ENCODE peak calls at places on chromosome 2, in five cellular contexts. L is NCI-H1105 treated with DMSO at 0.1 percent for 48 hours; C is activated T-helper 2 cell treated with anti-CD3 and anti-CD28 coated beads, Interferon-gamma antibody, Interleukin-2, Interleukin-4, amounts not matched to agents 10 μg/mL and 5 μg/mL and 100 μg/mL, durations not matched to agents 14 hours and 24 hours and 36 hours; B is HFFc6; D is aorta. U is an unnamed sample.

GRCh38 chr2:69911985-69912563 is 2.8 kb upstream of the MXD1 start:
- DNase-seq in L (peak; percentile 74), C (no peak), B (peak; percentile 57), D (no peak), U (no peak)

GRCh38 chr2:101478561-101479001 is 3.7 kb upstream of the RFX8 start:
- DNase-seq in L (no peak), C (no peak), B (peak; percentile 17), D (no peak), U (no peak)

GRCh38 chr2:167553635-167554034 is 665.4 kb downstream of the XIRP2 start:
- DNase-seq in L (no peak), C (no peak), B (no peak), D (no peak), U (no peak)

GRCh38 chr2:233473878-233474277 is 92.7 kb downstream of the USP40 start:
- DNase-seq in L (no peak), C (no peak), B (no peak), D (no peak), U (no peak)

GRCh38 chr2:198072655-198073054 is 268.3 kb downstream of the PLCL1 start:
- DNase-seq in L (no peak), C (no peak), B (no peak), D (no peak), U (no peak)

GRCh38 chr2:188765522-188765921 is 208.7 kb upstream of the COL3A1 start:
- DNase-seq in L (peak; percentile 75), C (no peak), B (peak; percentile 21), D (no peak), U (no peak)

GRCh38 chr2:195596840-195597239 is 60.2 kb upstream of the SLC39A10 start:
- DNase-seq in L (no peak), C (no peak), B (peak; percentile 7), D (no peak), U (no peak)

GRCh38 chr2:53091183-53091582 is 676.4 kb upstream of the CHAC2 start:
- DNase-seq in L (no peak), C (no peak), B (no peak), D (no peak), U (no peak)

GRCh38 chr2:190864375-190864774 is 16.2 kb upstream of the GLS start:
- DNase-seq in L (no peak), C (no peak), B (peak; percentile 52), D (no peak), U (no peak)

GRCh38 chr2:120736202-120736954 is 710 bp downstream of the GLI2 start:
- DNase-seq in L (no peak), C (peak; percentile 2), B (no peak), D (no peak), U (no peak)

GRCh38 chr2:147659051-147659450 is 185.8 kb upstream of the ACVR2A start:
- DNase-seq in L (no peak), C (no peak), B (no peak), D (no peak), U (no peak)

GRCh38 chr2:187360286-187360685 is 87.8 kb downstream of the CALCRL start:
- DNase-seq in L (no peak), C (no peak), B (no peak), D (no peak), U (no peak)

GRCh38 chr2:236894791-236895190 is 190.9 kb upstream of the COPS8 start:
- DNase-seq in L (no peak), C (no peak), B (no peak), D (no peak), U (no peak)

GRCh38 chr2:2271471-2271941 is 59.6 kb downstream of the MYT1L start:
- DNase-seq in L (no peak), C (no peak), B (peak; percentile 34), D (peak; percentile 69), U (peak; percentile 36)

GRCh38 chr2:101770672-101771071 is 73.2 kb downstream of the MAP4K4 start:
- DNase-seq in L (peak; percentile 42), C (no peak), B (peak; percentile 74), D (no peak), U (no peak)

GRCh38 chr2:283996-284794 is 3.7 kb downstream of the ALKAL2 start:
- DNase-seq in L (no peak), C (no peak), B (no peak), D (no peak), U (no peak)

GRCh38 chr2:227366861-227367800 is 12.0 kb downstream of the TM4SF20 start:
- DNase-seq in L (no peak), C (no peak), B (peak; percentile 70), D (peak; percentile 70), U (no peak)

GRCh38 chr2:46120792-46121565 is 176.2 kb upstream of the EPAS1 start:
- DNase-seq in L (no peak), C (no peak), B (no peak), D (no peak), U (no peak)

GRCh38 chr2:219727771-219728429 is 100.5 kb downstream of the SLC4A3 start:
- DNase-seq in L (no peak), C (no peak), B (no peak), D (no peak), U (no peak)

GRCh38 chr2:33839791-33840190 is 240.7 kb upstream of the FAM98A start:
- DNase-seq in L (no peak), C (no peak), B (no peak), D (no peak), U (no peak)

GRCh38 chr2:143574069-143574468 is 444.9 kb downstream of the ARHGAP15 start:
- DNase-seq in L (no peak), C (no peak), B (no peak), D (no peak), U (no peak)

GRCh38 chr2:23698733-23699391 is 228.1 kb downstream of the ATAD2B start:
- DNase-seq in L (no peak), C (no peak), B (no peak), D (peak; percentile 29), U (no peak)

GRCh38 chr2:54446122-54446521 is 10.0 kb upstream of the SPTBN1 start:
- DNase-seq in L (no peak), C (no peak), B (no peak), D (no peak), U (no peak)

GRCh38 chr2:98649992-98650375 is 41.6 kb downstream of the UNC50 start:
- DNase-seq in L (no peak), C (no peak), B (no peak), D (no peak), U (no peak)

U was measured in dorsolateral prefrontal cortex.